ENCODE peak calls at places on chromosomes 5 and 9, in seven cellular contexts. L is HepG2, V is SK-N-SH, A is A549, T is H1, G is K562, R is GM12878. D is an unnamed sample.

GRCh38 chr9:14313378-14313940 is 482 bp downstream of the NFIB start:
- DNase-seq in L (no peak), V (no peak), A (peak), T (no peak), G (no peak), R (no peak), D (peak)

GRCh38 chr9:71664566-71664965 is 103.7 kb downstream of the CEMIP2 start:
- DNase-seq in L (no peak), V (no peak), A (no peak), T (no peak), G (no peak), R (no peak), D (no peak)

GRCh38 chr9:88076286-88077070 is 61.8 kb downstream of the SPATA31C2 start:
- DNase-seq in L (peak), V (peak), A (peak), T (peak), G (peak), R (no peak), D (peak)

GRCh38 chr9:134069536-134070399 is 1.9 kb upstream of the BRD3 start:
- DNase-seq in L (no peak), V (no peak), A (no peak), T (no peak), G (no peak), R (no peak), D (no peak)

GRCh38 chr5:135238622-135239460 is 160.2 kb downstream of the MACROH2A1 start:
- DNase-seq in L (no peak), V (no peak), A (no peak), T (no peak), G (no peak), R (no peak), D (no peak)

GRCh38 chr5:9951861-9952260 is 297.8 kb downstream of the ATPSCKMT start:
- DNase-seq in L (no peak), V (no peak), A (no peak), T (no peak), G (no peak), R (no peak), D (no peak)

GRCh38 chr9:104868687-104869404 is 59.1 kb downstream of the ABCA1 start:
- DNase-seq in L (no peak), V (peak), A (peak), T (no peak), G (peak), R (no peak), D (peak)

GRCh38 chr5:171848911-171849520 is 63.4 kb downstream of the SMIM23 start:
- DNase-seq in L (no peak), V (no peak), A (no peak), T (no peak), G (no peak), R (no peak), D (no peak)

GRCh38 chr9:110261631-110262030 is 5.3 kb upstream of the TXN start:
- DNase-seq in L (no peak), V (no peak), A (no peak), T (no peak), G (no peak), R (no peak), D (peak)

GRCh38 chr5:80186634-80187033 is 69.2 kb downstream of the SERINC5 start:
- DNase-seq in L (no peak), V (no peak), A (peak), T (no peak), G (no peak), R (no peak), D (no peak)

GRCh38 chr5:80187274-80187673 is 68.6 kb downstream of the SERINC5 start:
- DNase-seq in L (no peak), V (no peak), A (no peak), T (no peak), G (no peak), R (no peak), D (no peak)

GRCh38 chr5:80189701-80190100 is 66.1 kb downstream of the SERINC5 start:
- DNase-seq in L (no peak), V (no peak), A (no peak), T (no peak), G (no peak), R (no peak), D (no peak)

GRCh38 chr5:80189201-80189600 is 66.6 kb downstream of the SERINC5 start:
- DNase-seq in L (no peak), V (no peak), A (no peak), T (no peak), G (no peak), R (no peak), D (no peak)

GRCh38 chr5:80187691-80188090 is 68.2 kb downstream of the SERINC5 start:
- DNase-seq in L (no peak), V (no peak), A (no peak), T (no peak), G (no peak), R (no peak), D (no peak)
- TF ChIP-seq USF2 in L (no peak), V (no peak), A (no peak), T (no peak), G (no peak), R (no peak), D (no peak)

DNA sequence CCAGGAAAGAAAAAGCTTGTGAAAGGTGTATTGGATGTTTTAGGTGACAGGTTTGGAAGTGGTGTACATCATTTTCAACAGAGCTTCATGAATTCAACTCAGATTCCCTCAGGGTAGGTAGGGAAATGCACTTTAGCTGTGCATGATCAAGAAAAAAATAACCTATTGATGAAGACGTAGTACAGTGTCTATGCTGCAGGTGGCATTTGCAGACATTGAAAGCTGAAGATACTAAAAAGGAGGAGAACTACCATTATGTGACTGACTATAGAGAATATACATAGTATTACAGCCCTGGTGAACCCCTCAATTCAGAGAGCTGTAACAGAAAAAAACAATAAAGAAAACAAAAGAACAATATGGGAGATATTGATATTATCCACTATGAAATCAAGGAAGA is 2344.7 kb upstream of the ACO1 start:
- DNase-seq in L (no peak), V (peak), A (no peak), T (no peak), G (no peak), R (no peak), D (no peak)
- TF ChIP-seq RAD21 in L (no peak), V (peak), A (no peak), T (peak), G (no peak), R (no peak), D (no peak)

DNA sequence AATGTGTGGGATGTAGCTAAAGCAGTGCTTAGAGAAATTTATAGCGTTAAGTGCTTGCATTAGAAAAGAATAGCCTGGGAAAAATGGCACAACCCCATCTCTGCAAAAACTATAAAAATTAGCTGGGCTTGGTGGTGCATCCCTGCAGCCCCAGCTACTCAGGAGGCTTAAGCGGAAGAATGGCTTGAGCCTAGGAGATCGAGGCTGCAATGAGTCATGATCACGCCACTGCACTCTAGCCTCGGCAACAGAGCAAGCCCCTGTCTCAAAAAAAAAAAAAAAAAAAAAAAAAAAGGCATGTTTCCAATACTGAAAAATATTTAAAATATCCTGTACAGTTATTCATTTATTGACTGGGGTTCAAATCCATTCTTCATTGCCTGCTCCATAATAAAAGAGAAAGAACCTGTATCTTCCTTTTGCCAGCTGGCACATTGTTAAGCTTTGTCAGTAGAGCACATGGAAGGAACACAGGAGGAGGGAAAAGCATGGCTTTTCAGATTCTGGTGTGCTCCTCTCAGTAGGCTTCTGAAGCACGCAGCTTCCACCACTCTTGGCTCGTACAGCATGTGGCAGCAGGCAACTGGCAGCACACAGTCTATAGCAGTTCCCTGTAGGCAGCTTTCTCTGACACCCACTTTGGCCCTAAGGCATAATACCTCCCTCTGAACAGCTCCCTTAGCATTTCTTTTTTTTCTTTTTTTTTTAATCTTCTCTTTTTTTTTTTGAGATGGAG is 73.5 kb downstream of the TRIM36 start:
- DNase-seq in L (no peak), V (no peak), A (no peak), T (no peak), G (no peak), R (no peak), D (no peak)
- TF ChIP-seq USF2 in L (no peak), V (no peak), A (no peak), T (no peak), G (no peak), R (no peak), D (no peak)

GRCh38 chr5:1759378-1759970 is 40.2 kb downstream of the MRPL36 start:
- DNase-seq in L (no peak), V (no peak), A (no peak), T (no peak), G (no peak), R (no peak), D (no peak)

GRCh38 chr5:1755321-1755949 is 44.2 kb downstream of the MRPL36 start:
- DNase-seq in L (no peak), V (no peak), A (no peak), T (no peak), G (no peak), R (no peak), D (no peak)

GRCh38 chr5:1754531-1755220 is 45.0 kb downstream of the MRPL36 start:
- DNase-seq in L (no peak), V (no peak), A (no peak), T (no peak), G (no peak), R (no peak), D (no peak)

GRCh38 chr5:1758574-1758973 is 41.1 kb downstream of the MRPL36 start:
- DNase-seq in L (no peak), V (no peak), A (no peak), T (no peak), G (no peak), R (no peak), D (no peak)

GRCh38 chr5:1757511-1757910 is 42.1 kb downstream of the MRPL36 start:
- DNase-seq in L (no peak), V (no peak), A (no peak), T (no peak), G (no peak), R (no peak), D (no peak)
- TF ChIP-seq RAD21 in L (no peak), V (no peak), A (no peak), T (no peak), G (no peak), R (no peak), D (no peak)

GRCh38 chr9:76873821-76874220 is 32.1 kb downstream of the PRUNE2 start:
- DNase-seq in L (no peak), V (no peak), A (no peak), T (no peak), G (no peak), R (no peak), D (no peak)
- TF ChIP-seq USF2 in L (no peak), V (no peak), A (no peak), T (no peak), G (no peak), R (no peak), D (no peak)

GRCh38 chr9:37508834-37509206 is 23.1 kb downstream of the POLR1E start:
- DNase-seq in L (no peak), V (no peak), A (no peak), T (no peak), G (no peak), R (no peak), D (no peak)

GRCh38 chr9:37511006-37511714 is 25.4 kb downstream of the POLR1E start:
- DNase-seq in L (peak), V (peak), A (peak), T (peak), G (peak), R (no peak), D (no peak)

GRCh38 chr9:37507586-37508134 is 21.9 kb downstream of the POLR1E start:
- DNase-seq in L (no peak), V (no peak), A (no peak), T (no peak), G (no peak), R (no peak), D (no peak)

GRCh38 chr9:37509536-37509935 is 23.8 kb downstream of the POLR1E start:
- DNase-seq in L (no peak), V (no peak), A (no peak), T (no peak), G (no peak), R (no peak), D (no peak)

GRCh38 chr9:37508135-37508833 is 22.5 kb downstream of the POLR1E start:
- DNase-seq in L (peak), V (no peak), A (no peak), T (no peak), G (no peak), R (no peak), D (no peak)
- TF ChIP-seq RAD21 in L (no peak), V (no peak), A (no peak), T (no peak), G (no peak), R (no peak), D (no peak)